ENCODE peak calls at places on chromosomes 11 and 22, in nine cellular contexts. Y is prostate gland, C is cardiac muscle cell, K is ovary, Z is upper lobe of right lung, G is transverse colon, M is Peyer's patch, E is tibial artery, J is PC-3. X is an unnamed sample. For H3K36me3, the result is how much of the 10 kb centered on the place peaks cover.

GRCh38 chr11:57504511-57504910 is 11.0 kb downstream of the SLC43A1 start:
- DNase-seq in Y (no peak), C (no peak), K (no peak), Z (no peak), G (no peak), M (no peak), E (no peak), J (no peak), X (no peak)

GRCh38 chr11:102252339-102252891 is 64.9 kb upstream of the BIRC3 start:
- DNase-seq in Y (no peak), C (no peak), K (no peak), Z (no peak), G (no peak), M (no peak), E (no peak), J (peak), X (no peak)

GRCh38 chr11:58286249-58286648 is 18.2 kb upstream of the OR10W1 start:
- DNase-seq in Y (no peak), C (peak), K (no peak), Z (no peak), G (peak), M (no peak), E (no peak), J (peak), X (no peak)

GRCh38 chr11:22343411-22344032 is 5.3 kb downstream of the SLC17A6 start:
- DNase-seq in Y (no peak), C (peak), K (no peak), Z (no peak), G (no peak), M (no peak), E (no peak), J (no peak), X (peak)

GRCh38 chr22:38220163-38220562 is 18.4 kb downstream of the MAFF start:
- DNase-seq in Y (no peak), C (no peak), K (no peak), Z (no peak), G (no peak), M (no peak), E (no peak), J (no peak), X (no peak)

GRCh38 chr22:42902875-42903510 is 45.9 kb upstream of the ARFGAP3 start:
- DNase-seq in Y (no peak), C (peak), K (no peak), Z (no peak), G (peak), M (no peak), E (no peak), J (no peak), X (no peak)

GRCh38 chr11:57512646-57513445 is 2.7 kb downstream of the SLC43A1 start:
- DNase-seq in Y (no peak), C (no peak), K (no peak), Z (no peak), G (no peak), M (no peak), E (no peak), J (no peak), X (no peak)

GRCh38 chr22:40324468-40325305 is 21.6 kb upstream of the ADSL start:
- DNase-seq in Y (no peak), C (no peak), K (no peak), Z (no peak), G (peak), M (peak), E (no peak), J (no peak), X (no peak)

GRCh38 chr22:39514373-39514973 is 5.9 kb upstream of the ATF4 start:
- DNase-seq in Y (no peak), C (peak), K (no peak), Z (no peak), G (peak), M (peak), E (no peak), J (peak), X (peak)

GRCh38 chr11:64970731-64971151 is 1.2 kb downstream of the MAJIN start:
- DNase-seq in Y (no peak), C (no peak), K (no peak), Z (no peak), G (peak), M (no peak), E (no peak), J (peak), X (no peak)

GRCh38 chr11:3002871-3003270 is 10.7 kb upstream of the NAP1L4 start:
- DNase-seq in Y (no peak), C (no peak), K (no peak), Z (peak), G (no peak), M (no peak), E (peak), J (no peak), X (no peak)

GRCh38 chr11:72763823-72764222 is 11.6 kb upstream of the ARAP1 start:
- DNase-seq in Y (no peak), C (no peak), K (no peak), Z (no peak), G (no peak), M (no peak), E (no peak), J (no peak), X (no peak)

GRCh38 chr22:27726726-27727449 is 74.7 kb downstream of the MN1 start:
- DNase-seq in Y (no peak), C (no peak), K (peak), Z (peak), G (peak), M (no peak), E (peak), J (peak), X (peak)

GRCh38 chr22:46377566-46378498 is 42.3 kb downstream of the TRMU start:
- DNase-seq in Y (no peak), C (peak), K (no peak), Z (peak), G (peak), M (no peak), E (no peak), J (peak), X (peak)

GRCh38 chr22:27220349-27220748 is 563.0 kb downstream of the MIAT start:
- DNase-seq in Y (no peak), C (no peak), K (no peak), Z (no peak), G (no peak), M (no peak), E (no peak), J (no peak), X (no peak)

GRCh38 chr11:19742595-19743292 is 30.1 kb downstream of the NAV2 start:
- DNase-seq in Y (peak), C (peak), K (peak), Z (peak), G (peak), M (peak), E (peak), J (peak), X (peak)

GRCh38 chr11:69684651-69685050 is 9.5 kb upstream of the LTO1 start:
- DNase-seq in Y (no peak), C (no peak), K (no peak), Z (peak), G (no peak), M (no peak), E (peak), J (no peak), X (no peak)

GRCh38 chr11:33317662-33318061 is 60.5 kb downstream of the HIPK3 start:
- DNase-seq in Y (no peak), C (no peak), K (no peak), Z (no peak), G (no peak), M (no peak), E (no peak), J (peak), X (no peak)

GRCh38 chr11:20647976-20648565 is 21.3 kb upstream of the NELL1 start:
- DNase-seq in Y (peak), C (peak), K (no peak), Z (no peak), G (peak), M (peak), E (no peak), J (peak), X (peak)

GRCh38 chr11:20522536-20522935 is 76.9 kb upstream of the SLC6A5 start:
- DNase-seq in Y (no peak), C (no peak), K (no peak), Z (no peak), G (no peak), M (no peak), E (no peak), J (no peak), X (no peak)

GRCh38 chr11:17978553-17979287 is 34.1 kb downstream of the SERGEF start:
- DNase-seq in Y (peak), C (peak), K (no peak), Z (no peak), G (peak), M (no peak), E (no peak), J (peak), X (peak)

GRCh38 chr22:50326959-50327710 is at the start of gene DENND6B:
- DNase-seq in Y (peak), C (peak), K (peak), Z (peak), G (peak), M (peak), E (peak), J (peak), X (peak)

GRCh38 chr11:123197711-123198110 is 2.7 kb upstream of the CLMP start:
- DNase-seq in Y (no peak), C (no peak), K (no peak), Z (no peak), G (no peak), M (no peak), E (no peak), J (peak), X (no peak)

GRCh38 chr22:47420211-47420610 is 657.8 kb downstream of the TBC1D22A start:
- DNase-seq in Y (no peak), C (no peak), K (no peak), Z (no peak), G (no peak), M (no peak), E (no peak), J (no peak), X (no peak)

GRCh38 chr11:106724293-106724892 is 293.9 kb downstream of the GUCY1A2 start:
- DNase-seq in Y (no peak), C (no peak), K (no peak), Z (no peak), G (no peak), M (no peak), E (no peak), J (no peak), X (no peak)

GRCh38 chr11:47488111-47488510 is 39.2 kb upstream of the RAPSN start:
- DNase-seq in Y (no peak), C (no peak), K (no peak), Z (no peak), G (no peak), M (no peak), E (no peak), J (no peak), X (no peak)

GRCh38 chr11:73579641-73580434 is 18.1 kb downstream of the FAM168A start:
- DNase-seq in Y (no peak), C (no peak), K (no peak), Z (no peak), G (no peak), M (no peak), E (no peak), J (no peak), X (no peak)

GRCh38 chr11:9180784-9181183 is 84.4 kb downstream of the DENND5A start:
- DNase-seq in Y (no peak), C (no peak), K (no peak), Z (no peak), G (no peak), M (no peak), E (no peak), J (no peak), X (no peak)

GRCh38 chr11:134761361-134761760 is 349.3 kb upstream of the B3GAT1 start:
- DNase-seq in Y (no peak), C (no peak), K (no peak), Z (no peak), G (no peak), M (no peak), E (no peak), J (no peak), X (no peak)

GRCh38 chr11:47345890-47346563 is 6.5 kb downstream of the MYBPC3 start:
- DNase-seq in Y (no peak), C (no peak), K (no peak), Z (no peak), G (no peak), M (no peak), E (no peak), J (no peak), X (no peak)

GRCh38 chr11:7270233-7270760 is 18.6 kb downstream of the SYT9 start:
- DNase-seq in Y (no peak), C (no peak), K (no peak), Z (no peak), G (no peak), M (no peak), E (no peak), J (no peak), X (no peak)

GRCh38 chr11:118790357-118791014 is 478 bp downstream of the DDX6 start:
- DNase-seq in Y (peak), C (peak), K (peak), Z (no peak), G (peak), M (peak), E (peak), J (peak), X (peak)
- TF ChIP-seq CTCF in Y (no peak), C (peak), K (peak), Z (peak), G (peak), M (peak), E (no peak), J (peak), X (peak)

GRCh38 chr11:71477637-71478011 is 24.6 kb downstream of the NADSYN1 start:
- DNase-seq in Y (no peak), C (no peak), K (no peak), Z (no peak), G (no peak), M (no peak), E (no peak), J (no peak), X (no peak)
- H3K36me3 ChIP-seq in Y (under half), C (under half), K (under half), Z (half or more), G (under half), M (under half), E (half or more), J (under half), X (under half)

GRCh38 chr22:24894998-24895397 is 51.5 kb downstream of the LHFPL7 start:
- DNase-seq in Y (peak), C (peak), K (peak), Z (peak), G (peak), M (no peak), E (peak), J (peak), X (peak)

GRCh38 chr22:24894220-24894975 is 52.1 kb downstream of the LHFPL7 start:
- DNase-seq in Y (peak), C (peak), K (peak), Z (peak), G (peak), M (no peak), E (peak), J (peak), X (peak)

DNA sequence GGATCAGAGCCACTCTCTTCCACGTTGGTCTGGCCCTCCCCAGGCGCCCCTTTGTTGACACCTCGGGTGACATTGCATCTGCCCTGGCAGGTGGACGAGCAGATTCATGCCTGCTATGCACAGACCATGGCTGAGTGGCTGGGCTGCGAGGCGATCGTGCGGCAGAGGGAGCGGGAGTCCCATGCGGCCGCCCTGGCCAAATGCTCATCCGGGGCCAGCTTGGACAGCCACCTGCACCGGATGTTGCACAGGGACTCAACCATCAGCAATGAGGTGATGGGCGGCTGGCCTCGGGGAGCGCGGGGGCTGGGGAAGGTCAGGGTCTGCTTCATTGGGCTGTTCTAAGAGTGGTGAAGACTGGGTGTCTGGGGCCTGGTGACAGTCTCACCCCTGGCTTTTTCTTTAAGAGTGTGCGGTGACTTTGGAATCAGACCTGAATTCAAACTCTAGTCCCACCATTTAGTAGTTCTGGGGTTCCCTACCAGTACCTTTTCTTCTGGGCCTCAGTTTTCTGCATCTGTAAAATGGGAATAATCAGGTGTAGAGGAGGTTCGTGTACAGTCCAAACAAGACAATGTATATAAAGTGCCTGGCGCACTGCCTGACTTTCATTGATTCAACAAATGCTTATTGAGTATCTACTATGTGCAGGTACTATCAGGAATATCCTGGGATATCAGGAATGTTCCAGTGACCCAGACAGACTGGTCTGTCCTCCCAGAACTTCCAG is 53.0 kb downstream of the LHFPL7 start:
- DNase-seq in Y (no peak), C (no peak), K (peak), Z (no peak), G (no peak), M (no peak), E (no peak), J (no peak), X (peak)
- H3K27ac ChIP-seq in Y (peak), C (no peak), K (no peak), Z (peak), G (peak), M (peak), E (peak), J (peak), X (peak)

GRCh38 chr22:36986242-36986821 is 32.9 kb downstream of the TST start:
- DNase-seq in Y (no peak), C (no peak), K (no peak), Z (no peak), G (peak), M (no peak), E (no peak), J (peak), X (peak)
- TF ChIP-seq CTCF in Y (no peak), C (peak), K (no peak), Z (peak), G (peak), M (peak), E (peak), J (peak), X (peak)

GRCh38 chr11:66708026-66708579 is 20.9 kb downstream of the SPTBN2 start:
- DNase-seq in Y (no peak), C (no peak), K (no peak), Z (no peak), G (no peak), M (no peak), E (no peak), J (no peak), X (no peak)

GRCh38 chr11:66706989-66707388 is 22.0 kb downstream of the SPTBN2 start:
- DNase-seq in Y (no peak), C (no peak), K (no peak), Z (no peak), G (no peak), M (no peak), E (no peak), J (no peak), X (no peak)

GRCh38 chr11:66705587-66706335 is 23.3 kb downstream of the SPTBN2 start:
- DNase-seq in Y (no peak), C (no peak), K (no peak), Z (no peak), G (no peak), M (no peak), E (no peak), J (no peak), X (no peak)

GRCh38 chr11:66708701-66709100 is 20.3 kb downstream of the SPTBN2 start:
- DNase-seq in Y (no peak), C (no peak), K (no peak), Z (no peak), G (no peak), M (no peak), E (no peak), J (no peak), X (no peak)

GRCh38 chr11:66707486-66707885 is 21.5 kb downstream of the SPTBN2 start:
- DNase-seq in Y (no peak), C (no peak), K (no peak), Z (no peak), G (no peak), M (no peak), E (no peak), J (no peak), X (no peak)
- H3K36me3 ChIP-seq in Y (under half), C (under half), K (under half), Z (under half), G (under half), M (under half), E (under half), J (under half), X (under half)

DNA sequence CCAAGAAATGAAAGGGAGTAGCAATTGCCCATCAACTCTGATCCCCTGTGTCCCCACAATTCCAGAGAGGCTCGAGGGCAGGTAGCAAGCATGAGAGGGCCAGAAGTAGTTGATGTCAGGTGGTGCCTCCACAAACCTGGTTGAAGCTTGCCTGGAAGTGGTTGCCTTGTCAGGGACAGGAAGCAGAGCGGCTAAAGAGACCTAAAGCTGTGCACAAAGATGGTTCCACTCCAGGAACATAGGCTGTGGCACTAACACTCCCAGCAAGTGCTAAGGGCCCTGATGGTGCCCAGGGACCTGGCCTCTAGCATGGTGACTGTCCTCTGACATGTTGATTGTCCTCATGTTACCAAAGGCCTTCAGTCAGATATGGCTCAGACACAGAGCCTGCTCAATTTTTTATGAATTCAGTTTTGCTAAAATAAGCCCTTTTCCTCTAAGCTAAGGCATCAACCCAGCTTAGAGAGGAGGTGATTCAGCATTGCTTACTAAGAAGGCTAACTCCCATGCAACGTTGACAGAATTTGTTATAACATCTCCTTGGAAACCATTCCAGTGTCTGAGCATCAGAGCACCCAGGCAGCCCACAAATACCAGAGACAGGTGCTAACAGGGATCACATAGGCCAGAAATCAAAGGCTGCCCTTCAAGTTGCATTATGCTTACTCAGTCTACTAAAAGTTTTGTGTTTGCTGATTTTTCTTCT is 196.3 kb upstream of the ARHGAP20 start:
- DNase-seq in Y (no peak), C (no peak), K (no peak), Z (no peak), G (no peak), M (no peak), E (no peak), J (peak), X (no peak)
- H3K27ac ChIP-seq in Y (no peak), C (no peak), K (no peak), Z (no peak), G (no peak), M (no peak), E (no peak), J (peak), X (no peak)

X was measured in body of pancreas.